ENCODE peak calls at places on chromosomes 6 and 20, in ten cellular contexts. F is mucosa of descending colon; V is left ventricle myocardium inferior; T is esophagus squamous epithelium; D is fibroblast of lung; M is CD8-positive, alpha-beta T cell; E is cardiac muscle cell; P is heart left ventricle; R is HepG2; W is Panc1. L is an unnamed sample.

GRCh38 chr20:555933-556332 is 12.3 kb upstream of the CSNK2A1 start:
- DNase-seq in F (no peak), V (peak; percentile 29), T (no peak), D (no peak), M (no peak), E (peak; percentile 87), P (peak; percentile 81), R (peak; percentile 81), W (no peak), L (no peak)

GRCh38 chr6:24440897-24441598 is 38.3 kb downstream of the MRS2 start:
- DNase-seq in F (no peak), V (no peak), T (no peak), D (no peak), M (no peak), E (no peak), P (no peak), R (no peak), W (no peak), L (no peak)

GRCh38 chr6:80523531-80523970 is 417.1 kb downstream of the BCKDHB start:
- DNase-seq in F (no peak), V (no peak), T (no peak), D (no peak), M (no peak), E (peak; percentile 36), P (peak; percentile 28), R (no peak), W (no peak), L (no peak)

GRCh38 chr6:149931501-149931900 is 8.6 kb upstream of the RAET1G start:
- DNase-seq in F (no peak), V (no peak), T (no peak), D (no peak), M (no peak), E (no peak), P (no peak), R (no peak), W (no peak), L (no peak)

GRCh38 chr6:26594730-26595632 is 1.8 kb upstream of the ABT1 start:
- DNase-seq in F (no peak), V (no peak), T (no peak), D (peak; percentile 78), M (no peak), E (no peak), P (no peak), R (peak; percentile 58), W (peak; percentile 95), L (no peak)

GRCh38 chr20:47795214-47795667 is 10.0 kb upstream of the SULF2 start:
- DNase-seq in F (no peak), V (peak; percentile 28), T (no peak), D (no peak), M (no peak), E (no peak), P (peak; percentile 54), R (no peak), W (no peak), L (no peak)

GRCh38 chr6:28880894-28881780 is 42.6 kb downstream of the TRIM27 start:
- DNase-seq in F (peak; percentile 74), V (peak; percentile 61), T (no peak), D (peak; percentile 80), M (peak; percentile 63), E (peak; percentile 66), P (peak; percentile 65), R (peak; percentile 82), W (no peak), L (peak; percentile 87)

GRCh38 chr6:116382587-116382986 is 11.8 kb downstream of the DSE start:
- DNase-seq in F (no peak), V (no peak), T (no peak), D (no peak), M (no peak), E (no peak), P (no peak), R (no peak), W (no peak), L (no peak)

GRCh38 chr20:31515072-31515774 is 981 bp downstream of the HM13 start:
- DNase-seq in F (no peak), V (no peak), T (no peak), D (no peak), M (no peak), E (no peak), P (no peak), R (no peak), W (no peak), L (no peak)

GRCh38 chr6:53628354-53629119 is 37.0 kb downstream of the KLHL31 start:
- DNase-seq in F (no peak), V (no peak), T (no peak), D (peak; percentile 87), M (no peak), E (no peak), P (no peak), R (no peak), W (no peak), L (no peak)

GRCh38 chr20:49400410-49400809 is 82.1 kb downstream of the KCNB1 start:
- DNase-seq in F (no peak), V (peak; percentile 34), T (no peak), D (no peak), M (no peak), E (no peak), P (peak; percentile 50), R (no peak), W (no peak), L (peak; percentile 68)

GRCh38 chr6:163427498-163428254 is 13.2 kb downstream of the QKI start:
- DNase-seq in F (no peak), V (no peak), T (no peak), D (peak; percentile 90), M (no peak), E (no peak), P (no peak), R (peak; percentile 61), W (no peak), L (no peak)

GRCh38 chr6:45864651-45865050 is 151.0 kb downstream of the CLIC5 start:
- DNase-seq in F (no peak), V (no peak), T (no peak), D (no peak), M (no peak), E (no peak), P (no peak), R (no peak), W (no peak), L (no peak)

GRCh38 chr6:41713650-41714291 is 21.6 kb downstream of the TFEB start:
- DNase-seq in F (no peak), V (no peak), T (no peak), D (no peak), M (no peak), E (no peak), P (peak; percentile 70), R (no peak), W (no peak), L (no peak)
- H3K4me1 ChIP-seq in F (peaks cover 10% of the 10 kb centered on the region), V (peaks cover 100% of the 10 kb centered on the region), T (peaks cover 86% of the 10 kb centered on the region), D (peaks cover 2% of the 10 kb centered on the region), M (peaks cover 14% of the 10 kb centered on the region), E (peaks cover 53% of the 10 kb centered on the region), P (peaks cover 81% of the 10 kb centered on the region), R (peaks cover 7% of the 10 kb centered on the region), W (peaks cover 24% of the 10 kb centered on the region), L (peaks cover 90% of the 10 kb centered on the region)

DNA sequence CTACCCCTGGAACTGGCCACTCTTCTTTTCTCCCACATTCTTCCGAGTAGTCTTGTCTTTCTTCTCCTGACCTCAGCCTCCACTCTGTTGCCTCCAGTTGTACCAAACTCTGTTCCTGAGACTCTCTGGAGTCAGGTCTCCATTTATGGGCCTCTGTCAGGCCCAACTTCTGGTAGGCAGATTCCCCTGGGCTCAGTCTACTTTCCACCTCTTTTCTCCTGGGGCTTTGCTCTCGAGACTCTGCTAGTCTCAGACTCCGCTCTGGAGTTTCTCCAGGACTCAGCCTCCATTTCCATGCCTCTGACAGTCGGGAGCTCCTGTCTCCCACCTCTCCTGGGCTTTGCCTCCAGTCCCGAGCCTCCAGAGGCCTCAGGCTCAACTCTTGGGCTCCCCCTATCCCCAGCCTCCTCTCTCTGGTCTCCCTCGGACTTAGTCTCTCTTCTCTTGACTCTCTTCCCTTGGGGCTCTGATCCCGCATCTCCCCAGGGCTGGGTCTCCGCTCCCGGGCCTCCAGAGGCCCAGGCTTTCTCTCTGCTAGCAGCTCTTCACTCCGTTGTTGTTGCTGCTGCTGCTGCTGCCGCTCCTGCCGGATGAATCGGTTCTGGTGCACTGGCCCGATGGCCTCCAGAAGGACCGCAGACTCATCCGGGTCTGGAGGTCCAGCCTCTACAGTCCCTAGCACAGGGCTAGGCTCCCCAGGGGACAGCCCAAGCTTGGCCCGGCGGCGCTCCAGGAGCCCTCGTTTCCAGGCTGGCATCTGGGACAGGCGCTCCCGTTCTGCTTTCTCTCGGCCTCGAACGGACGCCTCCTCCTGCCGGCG is 1.1 kb downstream of the PPP1R18 start:
- DNase-seq in F (peak; percentile 45), V (no peak), T (no peak), D (peak; percentile 34), M (peak; percentile 32), E (no peak), P (no peak), R (no peak), W (no peak), L (no peak)
- TF ChIP-seq CTCF in F (no peak), V (no peak), T (no peak), D (no peak), M (no peak), E (peak; percentile 41), P (no peak), R (peak; percentile 16), W (peak; percentile 69), L (no peak)

DNA sequence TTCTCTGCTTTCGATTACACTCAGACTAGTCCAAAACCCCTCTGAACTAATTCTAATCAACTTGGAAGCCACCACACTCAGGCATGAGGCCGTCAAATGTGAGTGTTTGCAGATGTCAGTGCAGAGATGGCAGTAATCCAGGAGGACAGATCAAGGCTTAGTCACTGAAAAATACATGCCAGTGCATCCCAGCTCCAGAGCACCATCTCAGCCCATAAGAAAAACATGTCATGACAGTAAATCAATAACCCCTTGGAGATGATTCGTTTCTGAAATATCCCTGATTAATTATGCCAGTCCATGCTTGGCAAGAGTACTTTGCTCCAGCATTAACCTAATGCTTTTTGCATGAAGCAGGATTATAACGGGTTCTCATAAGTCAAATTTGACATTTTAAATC is 179.5 kb downstream of the ADAT2 start:
- DNase-seq in F (no peak), V (no peak), T (no peak), D (peak; percentile 87), M (no peak), E (peak; percentile 45), P (peak; percentile 50), R (peak; percentile 37), W (no peak), L (no peak)
- H3K4me1 ChIP-seq in F (no peaks in the 10 kb centered on the region), V (peaks cover 28% of the 10 kb centered on the region), T (peaks cover 10% of the 10 kb centered on the region), D (peaks cover 6% of the 10 kb centered on the region), M (no peaks in the 10 kb centered on the region), E (peaks cover 5% of the 10 kb centered on the region), P (peaks cover 16% of the 10 kb centered on the region), R (no peaks in the 10 kb centered on the region), W (no peaks in the 10 kb centered on the region), L (peaks cover 8% of the 10 kb centered on the region)

GRCh38 chr20:9884061-9884460 is 45.2 kb upstream of the PAK5 start:
- DNase-seq in F (no peak), V (no peak), T (no peak), D (no peak), M (no peak), E (no peak), P (no peak), R (no peak), W (no peak), L (no peak)

GRCh38 chr20:9889270-9889981 is 50.5 kb upstream of the PAK5 start:
- DNase-seq in F (no peak), V (no peak), T (no peak), D (no peak), M (no peak), E (no peak), P (no peak), R (peak; percentile 35), W (no peak), L (no peak)

GRCh38 chr20:9886227-9886626 is 47.4 kb upstream of the PAK5 start:
- DNase-seq in F (no peak), V (no peak), T (no peak), D (peak; percentile 61), M (no peak), E (no peak), P (no peak), R (no peak), W (no peak), L (no peak)

GRCh38 chr20:9884666-9885065 is 45.8 kb upstream of the PAK5 start:
- DNase-seq in F (no peak), V (no peak), T (no peak), D (no peak), M (no peak), E (peak; percentile 2), P (no peak), R (no peak), W (no peak), L (no peak)
- TF ChIP-seq CTCF in F (no peak), V (no peak), T (no peak), D (no peak), M (no peak), E (no peak), P (no peak), R (peak; percentile 32), W (no peak), L (no peak)

L was measured in right atrium auricular region.